ENCODE peak calls at places on chromosomes 7 and 10, in six cellular contexts. C is thoracic aorta; P is mesenteric fat pad; I is A549; Q is stimulated activated CD4-positive, alpha-beta T cell treated with anti-CD3 and anti-CD28 coated beads, Interleukin-1b, Interleukin-23, amount 100 ng/mL, for 1 hour; R is KG1. M is an unnamed sample.

GRCh38 chr7:13411151-13411550 is 578.3 kb downstream of the ETV1 start:
- DNase-seq in C (no peak), P (no peak), I (no peak), Q (no peak), R (no peak), M (no peak)

GRCh38 chr7:36155811-36156361 is 2.8 kb downstream of the EEPD1 start:
- DNase-seq in C (no peak), P (no peak), I (no peak), Q (no peak), R (no peak), M (no peak)

GRCh38 chr10:78787095-78787494 is 281.7 kb upstream of the ZMIZ1 start:
- DNase-seq in C (no peak), P (no peak), I (no peak), Q (no peak), R (no peak), M (no peak)

GRCh38 chr10:119602241-119603095 is 5.7 kb upstream of the TIAL1 start:
- DNase-seq in C (no peak), P (no peak), I (peak), Q (no peak), R (no peak), M (no peak)

GRCh38 chr10:86334515-86335085 is 32.0 kb downstream of the GRID1 start:
- DNase-seq in C (no peak), P (no peak), I (no peak), Q (no peak), R (no peak), M (no peak)

GRCh38 chr7:132739271-132739955 is 163.1 kb upstream of the PLXNA4 start:
- DNase-seq in C (no peak), P (no peak), I (peak), Q (no peak), R (no peak), M (no peak)

GRCh38 chr10:63935705-63936104 is 414.5 kb downstream of the REEP3 start:
- DNase-seq in C (no peak), P (no peak), I (peak), Q (no peak), R (peak), M (no peak)

GRCh38 chr7:3722396-3722846 is 421.4 kb downstream of the SDK1 start:
- DNase-seq in C (no peak), P (no peak), I (peak), Q (no peak), R (no peak), M (peak)

GRCh38 chr7:92790987-92791386 is 45.4 kb downstream of the CDK6 start:
- DNase-seq in C (no peak), P (no peak), I (no peak), Q (no peak), R (no peak), M (no peak)

GRCh38 chr10:17544465-17544864 is 72.7 kb downstream of the HACD1 start:
- DNase-seq in C (no peak), P (no peak), I (no peak), Q (no peak), R (no peak), M (no peak)

GRCh38 chr7:44534501-44534900 is 6.6 kb downstream of the NPC1L1 start:
- DNase-seq in C (no peak), P (peak), I (peak), Q (peak), R (peak), M (peak)

GRCh38 chr10:103968441-103969391 is 1.8 kb downstream of the SLK start:
- DNase-seq in C (no peak), P (no peak), I (no peak), Q (no peak), R (no peak), M (no peak)

GRCh38 chr10:118551535-118552100 is 43.8 kb downstream of the PRLHR start:
- DNase-seq in C (no peak), P (no peak), I (no peak), Q (no peak), R (no peak), M (no peak)

GRCh38 chr7:157558516-157558874 is 221.7 kb downstream of the DNAJB6 start:
- DNase-seq in C (no peak), P (no peak), I (no peak), Q (no peak), R (no peak), M (no peak)

GRCh38 chr7:158123214-158123613 is 464.4 kb downstream of the PTPRN2 start:
- DNase-seq in C (no peak), P (peak), I (no peak), Q (no peak), R (no peak), M (no peak)

GRCh38 chr10:86367339-86367951 is 850 bp upstream of the GRID1 start:
- DNase-seq in C (no peak), P (peak), I (no peak), Q (no peak), R (no peak), M (no peak)

GRCh38 chr7:116572036-116572435 is 47.2 kb downstream of the CAV1 start:
- DNase-seq in C (no peak), P (no peak), I (peak), Q (no peak), R (no peak), M (no peak)

GRCh38 chr7:130149575-130150139 is 55.5 kb downstream of the TMEM209 start:
- DNase-seq in C (no peak), P (peak), I (no peak), Q (no peak), R (no peak), M (no peak)

GRCh38 chr7:44838751-44839150 is 9.1 kb downstream of the H2AZ2 start:
- DNase-seq in C (no peak), P (no peak), I (no peak), Q (no peak), R (no peak), M (no peak)

GRCh38 chr10:80136134-80136571 is 3.6 kb downstream of the PLAC9 start:
- DNase-seq in C (peak), P (peak), I (no peak), Q (no peak), R (no peak), M (no peak)

GRCh38 chr10:31620236-31621151 is 301.5 kb downstream of the ZEB1 start:
- DNase-seq in C (no peak), P (no peak), I (peak), Q (no peak), R (no peak), M (no peak)

GRCh38 chr10:95462740-95463667 is 98.2 kb downstream of the SORBS1 start:
- DNase-seq in C (no peak), P (no peak), I (no peak), Q (no peak), R (no peak), M (no peak)

GRCh38 chr10:22022257-22023051 is 18.9 kb upstream of the DNAJC1 start:
- DNase-seq in C (no peak), P (no peak), I (no peak), Q (peak), R (no peak), M (peak)

GRCh38 chr10:43817368-43817767 is 168.7 kb upstream of the ZNF32 start:
- DNase-seq in C (no peak), P (no peak), I (no peak), Q (no peak), R (no peak), M (no peak)